ENCODE peak calls at places on chromosomes 1 and 21, in seven cellular contexts. Q is uterus, X is mucosa of descending colon, Z is tibial artery, C is heart left ventricle, H is pancreas, E is foreskin fibroblast. O is an unnamed sample.

GRCh38 chr1:214028569-214028968 is 40.8 kb downstream of the PROX1 start:
- DNase-seq in Q (no peak), X (no peak), Z (no peak), C (no peak), H (no peak), E (no peak), O (no peak)

GRCh38 chr1:18945401-18945849 is 11.1 kb downstream of the IFFO2 start:
- DNase-seq in Q (peak), X (no peak), Z (no peak), C (no peak), H (peak), E (peak), O (no peak)

GRCh38 chr1:31401241-31401640 is 11.8 kb upstream of the SERINC2 start:
- DNase-seq in Q (no peak), X (no peak), Z (no peak), C (no peak), H (no peak), E (peak), O (no peak)

GRCh38 chr1:200838676-200839445 is 33.9 kb upstream of the GPR25 start:
- DNase-seq in Q (no peak), X (no peak), Z (no peak), C (no peak), H (no peak), E (peak), O (no peak)

GRCh38 chr1:167479331-167479979 is 38.9 kb downstream of the CD247 start:
- DNase-seq in Q (no peak), X (no peak), Z (no peak), C (no peak), H (no peak), E (no peak), O (peak)

GRCh38 chr1:76402128-76402527 is 327.6 kb downstream of the ST6GALNAC3 start:
- DNase-seq in Q (no peak), X (no peak), Z (no peak), C (no peak), H (no peak), E (no peak), O (no peak)

GRCh38 chr1:204885288-204885711 is 14.6 kb downstream of the NFASC start:
- DNase-seq in Q (peak), X (no peak), Z (no peak), C (peak), H (no peak), E (peak), O (no peak)

GRCh38 chr1:40438391-40439015 is 11.8 kb upstream of the ZFP69B start:
- DNase-seq in Q (no peak), X (no peak), Z (no peak), C (no peak), H (no peak), E (peak), O (peak)

GRCh38 chr1:5648410-5649165 is 343.6 kb downstream of the NPHP4 start:
- DNase-seq in Q (no peak), X (no peak), Z (no peak), C (no peak), H (no peak), E (no peak), O (no peak)

GRCh38 chr21:41817877-41818855 is 51.3 kb upstream of the RIPK4 start:
- DNase-seq in Q (no peak), X (peak), Z (no peak), C (no peak), H (no peak), E (no peak), O (no peak)

GRCh38 chr1:195195423-195196057 is 1412.7 kb downstream of the KCNT2 start:
- DNase-seq in Q (no peak), X (no peak), Z (no peak), C (no peak), H (no peak), E (peak), O (peak)

GRCh38 chr1:203600782-203601513 is 25.7 kb upstream of the ATP2B4 start:
- DNase-seq in Q (no peak), X (no peak), Z (no peak), C (peak), H (no peak), E (no peak), O (no peak)

GRCh38 chr1:159406821-159407220 is 25.2 kb upstream of the OR10J4 start:
- DNase-seq in Q (no peak), X (no peak), Z (no peak), C (no peak), H (no peak), E (no peak), O (no peak)

GRCh38 chr21:32578107-32578691 is 7.1 kb downstream of the TCP10L start:
- DNase-seq in Q (no peak), X (peak), Z (no peak), C (no peak), H (no peak), E (peak), O (peak)

GRCh38 chr1:84412316-84412942 is 14.1 kb downstream of the DNASE2B start:
- DNase-seq in Q (no peak), X (no peak), Z (no peak), C (no peak), H (no peak), E (peak), O (no peak)

GRCh38 chr1:116151739-116152576 is 40.8 kb downstream of the MAB21L3 start:
- DNase-seq in Q (peak), X (peak), Z (peak), C (peak), H (peak), E (peak), O (peak)

GRCh38 chr21:19935459-19935858 is 1062.8 kb upstream of the NCAM2 start:
- DNase-seq in Q (no peak), X (no peak), Z (no peak), C (no peak), H (no peak), E (no peak), O (no peak)

GRCh38 chr1:70840260-70840953 is 207.2 kb downstream of the PTGER3 start:
- DNase-seq in Q (no peak), X (no peak), Z (no peak), C (no peak), H (no peak), E (no peak), O (no peak)

GRCh38 chr1:101004666-101005065 is 20.9 kb downstream of the DPH5 start:
- DNase-seq in Q (no peak), X (no peak), Z (no peak), C (no peak), H (no peak), E (peak), O (no peak)

GRCh38 chr1:228361314-228362140 is 45.1 kb downstream of the TRIM11 start:
- DNase-seq in Q (no peak), X (peak), Z (no peak), C (peak), H (peak), E (no peak), O (no peak)

GRCh38 chr1:36523850-36524249 is 41.1 kb upstream of the CSF3R start:
- DNase-seq in Q (no peak), X (no peak), Z (no peak), C (no peak), H (no peak), E (no peak), O (peak)

GRCh38 chr21:45415943-45416611 is 11.1 kb downstream of the COL18A1 start:
- DNase-seq in Q (no peak), X (peak), Z (no peak), C (peak), H (peak), E (no peak), O (no peak)

GRCh38 chr1:204203206-204203767 is 7.0 kb upstream of the KISS1 start:
- DNase-seq in Q (no peak), X (no peak), Z (no peak), C (no peak), H (no peak), E (no peak), O (no peak)

GRCh38 chr21:15062566-15062965 is 2.2 kb downstream of the NRIP1 start:
- DNase-seq in Q (no peak), X (no peak), Z (no peak), C (no peak), H (no peak), E (peak), O (no peak)

GRCh38 chr1:37474697-37475379 is 458 bp downstream of the ZC3H12A start:
- DNase-seq in Q (no peak), X (no peak), Z (no peak), C (no peak), H (peak), E (peak), O (peak)

GRCh38 chr1:152001631-152002584 is 8.2 kb upstream of the S100A10 start:
- DNase-seq in Q (peak), X (peak), Z (peak), C (peak), H (peak), E (peak), O (peak)

GRCh38 chr1:169694304-169694703 is 17.1 kb downstream of the SELL start:
- DNase-seq in Q (no peak), X (no peak), Z (no peak), C (no peak), H (no peak), E (no peak), O (peak)
- TF ChIP-seq CTCF in Q (no peak), X (no peak), Z (no peak), C (no peak), H (no peak), E (no peak), O (peak)

GRCh38 chr1:41515131-41515678 is 30.7 kb upstream of the EDN2 start:
- DNase-seq in Q (no peak), X (no peak), Z (no peak), C (no peak), H (no peak), E (no peak), O (no peak)

GRCh38 chr1:41512701-41513387 is 28.4 kb upstream of the EDN2 start:
- DNase-seq in Q (no peak), X (no peak), Z (no peak), C (no peak), H (peak), E (no peak), O (no peak)

GRCh38 chr1:41514381-41514780 is 29.9 kb upstream of the EDN2 start:
- DNase-seq in Q (no peak), X (peak), Z (no peak), C (no peak), H (peak), E (no peak), O (no peak)

GRCh38 chr1:41511239-41511540 is 26.7 kb upstream of the EDN2 start:
- DNase-seq in Q (no peak), X (no peak), Z (no peak), C (no peak), H (no peak), E (no peak), O (no peak)

DNA sequence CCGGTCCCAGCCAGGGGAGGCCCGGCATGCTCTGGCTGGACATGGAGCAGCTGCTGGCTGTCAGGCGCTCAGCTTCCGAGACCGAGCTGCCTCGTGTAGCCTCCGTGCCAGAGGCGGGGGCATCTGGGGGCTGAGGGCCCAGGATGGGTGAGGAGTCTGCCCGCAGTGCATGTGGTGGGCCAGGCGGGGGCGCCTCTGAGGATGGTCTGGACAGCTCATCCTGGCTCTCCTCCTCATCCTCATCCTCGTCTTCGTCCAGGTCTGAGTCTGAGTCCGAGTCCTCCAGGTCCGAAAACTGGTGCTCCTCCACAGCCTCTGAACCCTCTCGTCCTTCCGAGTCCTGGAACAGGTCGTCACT is 28.9 kb upstream of the EDN2 start:
- DNase-seq in Q (no peak), X (no peak), Z (no peak), C (no peak), H (peak), E (no peak), O (peak)
- TF ChIP-seq CTCF in Q (no peak), X (no peak), Z (no peak), C (no peak), H (no peak), E (peak), O (peak)

DNA sequence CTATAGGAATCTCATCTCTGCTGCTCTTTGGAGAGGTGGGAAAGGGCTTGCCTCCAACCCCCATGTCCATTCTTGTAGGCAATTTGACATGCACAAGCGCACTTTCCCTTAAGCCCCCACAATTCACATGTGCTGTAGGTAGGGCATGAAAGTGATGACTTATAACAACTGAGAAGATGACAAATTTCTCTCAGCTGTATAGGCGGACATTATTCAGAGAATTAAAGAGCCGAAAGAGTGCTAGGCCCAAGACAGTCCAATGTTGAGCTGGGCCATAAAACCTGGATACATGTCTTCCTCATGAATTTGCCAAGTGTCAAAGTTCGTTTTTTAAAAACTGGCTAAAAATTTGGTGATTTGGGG is 106.3 kb upstream of the LYPLAL1 start:
- DNase-seq in Q (no peak), X (no peak), Z (no peak), C (no peak), H (no peak), E (no peak), O (no peak)
- TF ChIP-seq CTCF in Q (no peak), X (no peak), Z (no peak), C (no peak), H (no peak), E (no peak), O (peak)

GRCh38 chr21:36747815-36748381 is 49.0 kb downstream of the SIM2 start:
- DNase-seq in Q (no peak), X (peak), Z (no peak), C (peak), H (peak), E (peak), O (peak)
- TF ChIP-seq CTCF in Q (no peak), X (no peak), Z (peak), C (no peak), H (no peak), E (no peak), O (no peak)

GRCh38 chr1:230215529-230215928 is 148.5 kb downstream of the GALNT2 start:
- DNase-seq in Q (no peak), X (no peak), Z (no peak), C (no peak), H (no peak), E (no peak), O (no peak)

GRCh38 chr1:230218667-230219066 is 151.6 kb downstream of the GALNT2 start:
- DNase-seq in Q (no peak), X (no peak), Z (no peak), C (no peak), H (no peak), E (no peak), O (no peak)

GRCh38 chr1:230212405-230212936 is 145.4 kb downstream of the GALNT2 start:
- DNase-seq in Q (no peak), X (no peak), Z (no peak), C (no peak), H (no peak), E (no peak), O (peak)

GRCh38 chr1:230211436-230212145 is 144.6 kb downstream of the GALNT2 start:
- DNase-seq in Q (no peak), X (no peak), Z (no peak), C (no peak), H (no peak), E (no peak), O (no peak)

GRCh38 chr1:230215049-230215448 is 148.0 kb downstream of the GALNT2 start:
- DNase-seq in Q (peak), X (peak), Z (peak), C (peak), H (no peak), E (peak), O (no peak)
- TF ChIP-seq CTCF in Q (peak), X (peak), Z (peak), C (peak), H (no peak), E (peak), O (no peak)